ENCODE peak calls at places on chromosomes 12 and 14, in seven cellular contexts. S is endodermal cell, N is AG10803, H is lower leg skin, K is stomach, V is pancreas, Q is A549. R is an unnamed sample.

GRCh38 chr14:27881646-27882045 is 884.9 kb upstream of the FOXG1 start:
- DNase-seq in S (no peak), Q (no peak), K (no peak), V (no peak), N (no peak), H (no peak), R (no peak)

GRCh38 chr12:63496654-63497053 is 171.6 kb downstream of the DPY19L2 start:
- DNase-seq in K (no peak), N (no peak), S (no peak), Q (no peak), H (no peak), V (no peak), R (no peak)

GRCh38 chr14:18688346-18688745 is 87.4 kb downstream of the OR11H12 start:
- DNase-seq in V (no peak), H (no peak), S (no peak), K (no peak), Q (no peak), N (no peak), R (no peak)

GRCh38 chr14:100474176-100474575 is 113.0 kb downstream of the BEGAIN start:
- DNase-seq in V (no peak), S (no peak), Q (no peak), H (no peak), N (no peak), K (no peak), R (no peak)

GRCh38 chr12:47725893-47726292 is 603 bp upstream of the ENDOU start:
- DNase-seq in V (no peak), S (no peak), N (peak; percentile 84), H (peak; percentile 68), Q (no peak), K (no peak), R (peak; percentile 36)

GRCh38 chr14:30921305-30921704 is 46.9 kb downstream of the COCH start:
- DNase-seq in H (no peak), S (no peak), N (peak; percentile 29), V (no peak), K (no peak), Q (no peak), R (no peak)

GRCh38 chr14:37623971-37624370 is 28.5 kb downstream of the TTC6 start:
- DNase-seq in V (no peak), Q (no peak), H (no peak), K (no peak), N (no peak), S (no peak), R (no peak)

GRCh38 chr14:60266021-60266937 is 17.3 kb downstream of the PPM1A start:
- DNase-seq in V (no peak), Q (no peak), S (no peak), N (peak; percentile 9), K (no peak), H (no peak), R (no peak)

GRCh38 chr14:76386922-76387782 is 11.2 kb downstream of the ESRRB start:
- DNase-seq in K (peak; percentile 65), S (peak; percentile 95), Q (peak; percentile 61), V (peak; percentile 90), H (peak; percentile 93), N (peak; percentile 59), R (no peak)

GRCh38 chr14:28765907-28766504 is 581 bp upstream of the FOXG1 start:
- DNase-seq in V (peak; percentile 61), Q (no peak), H (no peak), N (no peak), K (no peak), S (peak; percentile 86), R (no peak)

GRCh38 chr12:89733579-89734201 is 25.1 kb upstream of the ATP2B1 start:
- DNase-seq in Q (no peak), H (no peak), N (peak; percentile 94), K (no peak), S (no peak), V (no peak), R (peak; percentile 58)

GRCh38 chr12:113075137-113075683 is 18.7 kb downstream of the DTX1 start:
- DNase-seq in H (no peak), V (no peak), K (no peak), N (no peak), Q (no peak), S (no peak), R (no peak)

GRCh38 chr14:96267336-96267735 is 11.3 kb downstream of the BDKRB1 start:
- DNase-seq in S (no peak), V (no peak), N (peak; percentile 82), Q (no peak), K (no peak), H (peak; percentile 91), R (peak; percentile 48)

GRCh38 chr14:68926236-68926635 is 52.9 kb downstream of the ACTN1 start:
- DNase-seq in N (no peak), S (no peak), H (no peak), V (no peak), Q (peak; percentile 46), K (no peak), R (no peak)

GRCh38 chr12:28369483-28369882 is 179.2 kb downstream of the CCDC91 start:
- DNase-seq in S (no peak), Q (peak; percentile 25), V (no peak), N (no peak), H (no peak), K (no peak), R (no peak)

GRCh38 chr12:88834226-88834625 is 254.0 kb upstream of the KITLG start:
- DNase-seq in Q (no peak), N (no peak), H (no peak), S (no peak), K (no peak), V (no peak), R (no peak)

GRCh38 chr12:98578392-98578791 is 15.1 kb upstream of the SLC25A3 start:
- DNase-seq in Q (no peak), S (peak; percentile 13), V (no peak), H (no peak), K (no peak), N (no peak), R (no peak)

GRCh38 chr14:68111733-68112270 is 292.2 kb downstream of the RAD51B start:
- DNase-seq in Q (no peak), V (no peak), N (no peak), K (no peak), H (no peak), S (no peak), R (no peak)

GRCh38 chr14:49303952-49304516 is 282.1 kb downstream of the RPS29 start:
- DNase-seq in S (peak; percentile 89), H (no peak), Q (no peak), N (peak; percentile 3), K (no peak), V (no peak), R (no peak)

GRCh38 chr12:15752780-15753179 is 36.4 kb downstream of the EPS8 start:
- DNase-seq in K (no peak), H (no peak), S (no peak), V (no peak), Q (no peak), N (peak; percentile 58), R (no peak)

GRCh38 chr12:52873513-52873831 is 24.7 kb upstream of the KRT78 start:
- DNase-seq in Q (no peak), V (no peak), H (no peak), K (no peak), S (no peak), N (no peak), R (no peak)
- H3K4me3 ChIP-seq in Q (peak overlapping the region; percentile 36), V (peak overlapping the region; percentile 61), H (no peak overlapping the region), K (peak overlapping the region; percentile 52), S (peak overlapping the region; percentile 47), N (peak overlapping the region; percentile 58), R (peak overlapping the region; percentile 43)

DNA sequence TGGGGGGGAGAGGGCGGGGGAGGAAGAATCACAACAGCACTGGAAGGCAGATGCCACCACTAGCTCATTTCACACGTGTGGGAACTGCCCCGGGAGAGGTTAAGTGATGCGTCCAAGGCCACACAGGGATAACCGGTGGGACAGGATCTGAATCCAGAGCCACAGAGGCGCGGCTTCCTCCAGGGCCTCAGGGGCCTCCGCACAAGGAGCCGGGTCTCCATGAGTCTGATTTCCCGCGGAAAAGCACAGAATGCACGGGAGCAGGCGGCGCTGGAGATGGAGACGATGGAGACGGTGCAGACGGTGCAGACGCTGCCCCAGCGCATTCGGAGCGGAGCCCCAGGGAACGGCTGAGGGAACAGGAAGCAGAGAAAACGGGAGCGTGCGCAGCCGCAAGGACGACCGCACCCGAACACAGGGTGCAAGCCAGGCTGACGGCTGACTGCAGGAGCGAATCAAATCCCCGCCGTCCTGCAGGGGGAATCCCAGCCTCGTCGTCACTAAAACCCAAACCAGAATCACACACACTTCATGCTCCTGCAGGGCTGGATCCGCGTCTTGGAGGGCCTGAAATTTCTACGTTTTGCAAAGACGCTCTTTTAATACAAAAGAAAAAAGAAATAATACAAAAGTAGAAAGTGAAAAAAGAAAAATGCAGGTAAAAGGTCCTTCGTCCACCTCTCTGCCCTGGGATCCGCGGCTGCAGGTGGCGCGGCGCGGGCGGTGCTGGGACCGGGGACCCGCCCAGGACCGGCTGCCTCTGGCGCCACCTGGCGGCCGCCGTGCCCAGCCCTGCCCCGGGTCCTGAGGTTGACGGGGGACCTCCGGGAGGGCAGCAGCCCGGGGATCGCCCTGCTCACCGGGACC is 20.4 kb downstream of the STX2 start:
- DNase-seq in Q (peak; percentile 49), N (no peak), V (peak; percentile 95), S (peak; percentile 98), H (peak; percentile 92), K (peak; percentile 80), R (no peak)
- TF ChIP-seq CTCF in Q (peak; percentile 94), N (peak; percentile 43), V (peak; percentile 95), S (peak; percentile 99), H (no peak), K (peak; percentile 13), R (peak; percentile 61)

GRCh38 chr12:9700606-9700956 is 31.1 kb downstream of the CLEC2D start:
- DNase-seq in Q (no peak), N (no peak), H (no peak), S (no peak), V (no peak), K (no peak), R (no peak)

GRCh38 chr12:9701380-9702154 is 31.3 kb downstream of the CLECL1 start:
- DNase-seq in Q (no peak), K (no peak), H (no peak), S (no peak), N (no peak), V (no peak), R (no peak)

GRCh38 chr12:9699269-9699897 is 29.9 kb downstream of the CLEC2D start:
- DNase-seq in K (no peak), S (no peak), N (no peak), Q (no peak), V (no peak), H (no peak), R (no peak)

GRCh38 chr12:9699898-9700605 is 30.5 kb downstream of the CLEC2D start:
- DNase-seq in N (no peak), Q (no peak), H (no peak), V (no peak), S (no peak), K (no peak), R (no peak)

GRCh38 chr12:9702239-9702638 is 30.7 kb downstream of the CLECL1 start:
- DNase-seq in H (no peak), V (no peak), K (no peak), Q (no peak), N (no peak), S (no peak), R (no peak)
- H3K4me3 ChIP-seq in H (no peak overlapping the region), V (no peak overlapping the region), K (no peak overlapping the region), Q (no peak overlapping the region), N (no peak overlapping the region), S (no peak overlapping the region), R (no peak overlapping the region)

DNA sequence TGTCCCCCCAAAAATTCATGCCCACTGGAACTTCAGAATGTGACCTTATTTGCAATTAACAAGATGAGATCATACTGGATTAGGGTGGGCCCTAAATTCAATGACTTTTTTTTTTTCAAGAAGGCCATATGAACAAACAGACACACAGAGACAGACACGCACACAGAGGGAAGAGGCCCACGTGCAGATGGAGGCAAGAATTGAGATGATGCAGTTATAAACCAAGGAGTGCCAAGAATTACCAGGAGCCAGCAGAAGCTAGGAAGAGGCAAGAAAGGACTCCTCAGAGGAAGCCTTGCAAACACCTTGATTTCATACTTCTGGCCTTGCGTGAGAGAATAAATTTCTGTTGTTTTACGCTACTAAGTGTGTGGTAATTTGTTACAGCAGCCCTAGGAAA is 33.4 kb downstream of the NELL2 start:
- DNase-seq in K (no peak), S (no peak), N (no peak), Q (no peak), V (no peak), H (no peak), R (no peak)
- TF ChIP-seq CTCF in K (no peak), S (no peak), N (no peak), Q (no peak), V (no peak), H (no peak), R (no peak)